ENCODE peak calls at places on chromosomes 6 and 20, in six cellular contexts. Z is activated T-cell treated with anti-CD3 and anti-CD28 coated beads, Interleukin-2, amount 50 U/mL, for 72 hours; F is effector CD4-positive, alpha-beta T cell; R is astrocyte of the spinal cord; H is OCI-M1; S is Calu3. M is an unnamed sample.

GRCh38 chr6:144737998-144738397 is 452.9 kb downstream of the UTRN start:
- DNase-seq in F (no peak), S (no peak), Z (no peak), H (no peak), R (no peak), M (no peak)

GRCh38 chr6:141969201-141969600 is 163.5 kb upstream of the GJE1 start:
- DNase-seq in Z (no peak), S (peak), H (no peak), R (peak), F (no peak), M (no peak)

GRCh38 chr6:71496018-71496800 is 207.6 kb downstream of the OGFRL1 start:
- DNase-seq in Z (no peak), R (peak), F (no peak), S (no peak), H (peak), M (peak)

GRCh38 chr20:36274248-36274841 is 31.8 kb upstream of the DLGAP4 start:
- DNase-seq in Z (no peak), R (no peak), H (no peak), S (no peak), F (no peak), M (no peak)

GRCh38 chr6:110537208-110538123 is 61.1 kb upstream of the SLC22A16 start:
- DNase-seq in R (peak), H (peak), F (no peak), Z (peak), S (peak), M (peak)

GRCh38 chr6:42766163-42766670 is 15.6 kb upstream of the BICRAL start:
- DNase-seq in H (no peak), Z (no peak), R (peak), F (no peak), S (peak), M (no peak)

GRCh38 chr6:70709826-70710225 is 42.1 kb downstream of the SMAP1 start:
- DNase-seq in R (peak), S (peak), F (no peak), Z (no peak), H (no peak), M (no peak)

GRCh38 chr6:75397806-75398465 is 95.7 kb downstream of the FILIP1 start:
- DNase-seq in F (no peak), Z (no peak), R (peak), H (no peak), S (no peak), M (no peak)

GRCh38 chr20:34268851-34269668 is 27.8 kb downstream of the ASIP start:
- DNase-seq in Z (peak), S (no peak), F (no peak), R (peak), H (no peak), M (no peak)

GRCh38 chr6:162029873-162030576 is 697.5 kb downstream of the PRKN start:
- DNase-seq in F (no peak), H (no peak), R (no peak), Z (peak), S (no peak), M (no peak)

GRCh38 chr6:158730175-158730907 is 80.5 kb downstream of the SYTL3 start:
- DNase-seq in R (no peak), Z (no peak), F (no peak), H (no peak), S (peak), M (no peak)

GRCh38 chr20:33472868-33473267 is 17.0 kb upstream of the CBFA2T2 start:
- DNase-seq in Z (no peak), H (no peak), R (no peak), F (no peak), S (no peak), M (no peak)

GRCh38 chr6:113825776-113826175 is 31.4 kb upstream of the MARCKS start:
- DNase-seq in F (no peak), R (peak), S (no peak), Z (no peak), H (no peak), M (peak)

GRCh38 chr6:4665489-4666417 is 110.5 kb upstream of the CDYL start:
- DNase-seq in S (no peak), Z (no peak), H (no peak), R (peak), F (no peak), M (no peak)

GRCh38 chr6:127207591-127208120 is 59.0 kb upstream of the RNF146 start:
- DNase-seq in Z (no peak), F (no peak), R (peak), H (no peak), S (no peak), M (no peak)

GRCh38 chr20:44706371-44707258 is 8.6 kb upstream of the CCN5 start:
- DNase-seq in F (no peak), H (no peak), Z (no peak), R (no peak), S (no peak), M (no peak)

GRCh38 chr6:43407296-43407695 is 20.0 kb upstream of the ABCC10 start:
- DNase-seq in Z (no peak), R (no peak), F (no peak), S (no peak), H (no peak), M (no peak)

GRCh38 chr6:66226099-66226498 is 519.1 kb upstream of the EYS start:
- DNase-seq in S (no peak), Z (no peak), F (no peak), R (peak), H (no peak), M (no peak)

GRCh38 chr6:144216668-144217218 is 66.4 kb downstream of the STX11 start:
- DNase-seq in F (no peak), S (no peak), H (no peak), Z (no peak), R (no peak), M (no peak)

GRCh38 chr20:58702161-58702510 is 9.5 kb downstream of the NPEPL1 start:
- DNase-seq in S (no peak), Z (no peak), R (no peak), F (no peak), H (no peak), M (no peak)

GRCh38 chr6:163667372-163668060 is 253.0 kb downstream of the QKI start:
- DNase-seq in S (no peak), F (no peak), H (peak), R (peak), Z (no peak), M (no peak)

GRCh38 chr6:75830959-75831885 is 82.2 kb downstream of the MYO6 start:
- DNase-seq in H (no peak), Z (peak), F (no peak), R (peak), S (no peak), M (no peak)

GRCh38 chr6:41878961-41879405 is 16.2 kb downstream of the USP49 start:
- DNase-seq in H (no peak), F (no peak), R (peak), Z (no peak), S (no peak), M (no peak)

GRCh38 chr6:24489881-24490280 is 503 bp upstream of the GPLD1 start:
- DNase-seq in F (no peak), R (no peak), S (no peak), Z (no peak), H (no peak), M (no peak)

GRCh38 chr6:50815436-50816114 is 3.1 kb upstream of the TFAP2B start:
- DNase-seq in H (peak), F (no peak), R (peak), S (no peak), Z (no peak), M (peak)

GRCh38 chr6:143539106-143539505 is 27.6 kb upstream of the FUCA2 start:
- DNase-seq in H (no peak), F (no peak), S (no peak), Z (no peak), R (no peak), M (no peak)

GRCh38 chr20:59792300-59792699 is 141.1 kb downstream of the SYCP2 start:
- DNase-seq in H (no peak), S (no peak), F (no peak), Z (no peak), R (no peak), M (no peak)